ENCODE peak calls at places on chromosomes 12 and 14, in eight cellular contexts. N is astrocyte of the cerebellum, Z is omental fat pad, D is BE2C, M is cardiac fibroblast, C is fibroblast of lung, S is neural crest cell, B is nephron progenitor cell. X is an unnamed sample.

GRCh38 chr12:31819427-31819826 is 90.6 kb upstream of the AMN1 start:
- DNase-seq in S (no peak), D (no peak), M (peak; percentile 65), C (no peak), N (no peak), B (no peak), Z (no peak), X (no peak)

GRCh38 chr14:24219080-24219479 is 3.2 kb upstream of the MDP1 start:
- DNase-seq in S (no peak), B (no peak), Z (no peak), M (no peak), N (no peak), C (no peak), D (no peak), X (no peak)

GRCh38 chr12:104426926-104427546 is 29.7 kb upstream of the CHST11 start:
- DNase-seq in N (peak; percentile 24), C (peak; percentile 93), Z (no peak), B (no peak), S (no peak), D (peak; percentile 35), M (peak; percentile 58), X (peak; percentile 53)

GRCh38 chr14:36975834-36976233 is 196.6 kb downstream of the SLC25A21 start:
- DNase-seq in Z (no peak), D (no peak), B (no peak), N (no peak), S (no peak), C (no peak), M (peak; percentile 23), X (no peak)

GRCh38 chr14:53999061-53999488 is 42.5 kb upstream of the BMP4 start:
- DNase-seq in Z (no peak), N (peak; percentile 84), S (no peak), C (peak; percentile 96), B (no peak), M (peak; percentile 25), D (no peak), X (peak; percentile 94)

GRCh38 chr12:46948936-46949555 is 123.2 kb upstream of the SLC38A4 start:
- DNase-seq in D (no peak), B (no peak), C (no peak), M (no peak), S (no peak), Z (no peak), N (no peak), X (no peak)

GRCh38 chr12:123389560-123390351 is 5.8 kb downstream of the KMT5A start:
- DNase-seq in C (peak; percentile 29), B (peak; percentile 54), Z (no peak), M (peak; percentile 35), S (peak; percentile 19), N (no peak), D (peak; percentile 44), X (no peak)

GRCh38 chr12:110689601-110690430 is 901 bp upstream of the HVCN1 start:
- DNase-seq in S (no peak), N (no peak), C (peak; percentile 25), D (no peak), Z (no peak), B (no peak), M (peak; percentile 14), X (no peak)

DNA sequence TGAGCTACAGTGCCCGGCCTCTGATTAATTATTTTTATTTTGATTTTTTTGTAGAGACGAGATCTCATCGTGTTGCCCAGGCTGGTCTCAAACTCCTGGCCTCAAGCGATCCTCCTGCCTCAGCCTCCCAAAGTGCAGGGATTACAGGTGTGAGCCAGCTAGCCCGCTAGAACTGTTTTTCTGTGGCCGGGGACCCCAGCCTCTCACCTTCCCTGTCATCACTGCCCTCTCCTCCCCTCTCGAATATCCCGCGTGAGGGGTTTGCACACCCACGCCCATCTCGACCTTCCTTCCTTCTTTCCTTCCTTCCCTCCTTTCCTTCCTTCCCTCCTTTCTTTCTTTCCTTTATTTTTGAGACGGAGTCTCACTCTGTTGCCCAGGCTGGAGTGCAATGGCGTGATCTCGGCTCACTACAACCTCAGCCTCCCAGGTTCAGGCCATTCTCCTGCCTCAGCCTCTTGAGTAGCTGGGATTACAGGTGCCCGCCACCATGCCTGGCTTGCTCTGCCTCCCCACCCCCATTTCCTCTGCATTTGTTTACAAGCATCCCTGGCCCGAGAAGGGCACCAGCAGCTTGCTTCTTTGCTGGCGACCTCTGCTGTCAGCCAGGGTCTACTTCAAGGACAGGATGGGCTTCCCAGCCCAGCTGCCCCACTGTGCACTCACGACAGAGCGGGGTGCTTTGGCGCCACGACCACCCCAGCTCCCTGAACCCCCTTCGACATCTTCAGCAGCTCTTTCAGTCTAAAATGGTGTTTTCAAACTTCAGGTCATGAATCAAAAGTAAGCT is 4.3 kb upstream of the TRAF3 start:
- DNase-seq in Z (no peak), M (peak; percentile 34), N (no peak), D (peak; percentile 69), C (no peak), B (no peak), S (no peak), X (no peak)
- TF ChIP-seq CTCF in Z (no peak), M (peak; percentile 21), N (peak; percentile 32), D (peak; percentile 53), C (no peak), B (peak; percentile 35), S (peak; percentile 44), X (peak; percentile 24)

GRCh38 chr14:51552275-51552674 is 99.4 kb upstream of the FRMD6 start:
- DNase-seq in Z (no peak), M (no peak), B (no peak), D (peak; percentile 70), C (no peak), S (no peak), N (no peak), X (no peak)
- TF ChIP-seq CTCF in Z (no peak), M (peak; percentile 10), B (no peak), D (peak; percentile 61), C (no peak), S (no peak), N (no peak), X (no peak)

GRCh38 chr14:92093320-92093719 is 13.1 kb downstream of the ATXN3 start:
- DNase-seq in S (no peak), M (no peak), B (no peak), Z (no peak), C (no peak), N (no peak), D (peak; percentile 22), X (no peak)
- TF ChIP-seq CTCF in S (no peak), M (no peak), B (no peak), Z (no peak), C (no peak), N (peak; percentile 8), D (peak; percentile 26), X (peak; percentile 11)

GRCh38 chr12:54604436-54604835 is 16.0 kb upstream of the PPP1R1A start:
- DNase-seq in M (no peak), D (no peak), N (no peak), C (no peak), B (no peak), S (no peak), Z (no peak), X (no peak)

GRCh38 chr12:54603872-54604271 is 15.4 kb upstream of the PPP1R1A start:
- DNase-seq in N (no peak), C (no peak), M (no peak), S (no peak), D (no peak), Z (no peak), B (no peak), X (no peak)

GRCh38 chr12:54603173-54603814 is 14.8 kb upstream of the PPP1R1A start:
- DNase-seq in B (peak; percentile 51), M (peak; percentile 87), S (peak; percentile 55), D (peak; percentile 52), Z (no peak), C (peak; percentile 61), N (peak; percentile 41), X (peak; percentile 33)

GRCh38 chr12:54602661-54603060 is 14.2 kb upstream of the PPP1R1A start:
- DNase-seq in B (no peak), M (no peak), S (no peak), N (no peak), Z (no peak), D (no peak), C (no peak), X (no peak)

GRCh38 chr12:54601841-54602240 is 13.4 kb upstream of the PPP1R1A start:
- DNase-seq in B (no peak), Z (no peak), M (peak; percentile 41), S (no peak), N (no peak), D (no peak), C (no peak), X (no peak)
- TF ChIP-seq CTCF in B (no peak), Z (no peak), M (no peak), S (no peak), N (no peak), D (peak; percentile 10), C (no peak), X (no peak)

DNA sequence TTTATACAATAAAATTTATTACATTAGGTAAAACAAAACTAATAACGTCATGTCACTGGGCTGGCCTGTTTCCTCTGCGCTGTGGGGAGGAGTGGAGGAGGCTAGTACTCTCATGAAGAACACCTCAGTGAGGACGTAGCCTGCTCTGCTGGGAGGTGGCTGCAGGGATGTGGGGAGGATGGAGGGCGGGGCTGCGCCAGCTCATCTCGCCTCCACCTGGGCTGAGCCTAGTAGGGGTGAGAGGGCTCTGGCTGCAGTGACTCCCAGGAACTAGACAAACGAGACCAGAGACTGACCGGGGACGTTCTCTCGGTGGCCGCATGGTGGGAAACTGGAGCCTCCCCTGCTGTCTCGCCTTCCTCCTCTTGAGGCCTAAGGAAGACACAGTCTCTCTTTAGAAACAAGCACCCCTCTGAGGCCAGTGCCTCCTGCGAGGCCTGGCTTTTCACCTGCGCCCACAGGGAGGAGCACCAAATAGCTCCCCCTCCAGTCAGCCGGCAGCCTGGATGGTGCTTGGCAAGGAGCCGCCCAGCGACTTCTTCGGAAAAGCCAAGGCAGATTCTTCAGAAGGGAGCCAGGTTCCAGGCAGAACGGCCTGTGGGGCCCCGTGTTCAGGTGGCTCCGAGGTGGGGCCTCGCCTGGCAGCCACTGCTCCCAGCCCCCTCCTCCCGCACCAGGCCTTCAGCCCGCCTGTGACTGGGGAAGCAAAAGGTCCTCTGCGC is 62.4 kb downstream of the PLEKHG3 start:
- DNase-seq in B (no peak), D (no peak), Z (no peak), N (no peak), M (no peak), C (no peak), S (no peak), X (no peak)
- TF ChIP-seq CTCF in B (no peak), D (no peak), Z (no peak), N (no peak), M (no peak), C (no peak), S (no peak), X (no peak)

GRCh38 chr14:106681161-106681955 is 1155.0 kb downstream of the TMEM121 start:
- DNase-seq in Z (no peak), N (no peak), M (no peak), B (no peak), D (no peak), C (no peak), S (no peak), X (no peak)
- TF ChIP-seq CTCF in Z (no peak), N (no peak), M (no peak), B (no peak), D (peak; percentile 43), C (no peak), S (no peak), X (no peak)

DNA sequence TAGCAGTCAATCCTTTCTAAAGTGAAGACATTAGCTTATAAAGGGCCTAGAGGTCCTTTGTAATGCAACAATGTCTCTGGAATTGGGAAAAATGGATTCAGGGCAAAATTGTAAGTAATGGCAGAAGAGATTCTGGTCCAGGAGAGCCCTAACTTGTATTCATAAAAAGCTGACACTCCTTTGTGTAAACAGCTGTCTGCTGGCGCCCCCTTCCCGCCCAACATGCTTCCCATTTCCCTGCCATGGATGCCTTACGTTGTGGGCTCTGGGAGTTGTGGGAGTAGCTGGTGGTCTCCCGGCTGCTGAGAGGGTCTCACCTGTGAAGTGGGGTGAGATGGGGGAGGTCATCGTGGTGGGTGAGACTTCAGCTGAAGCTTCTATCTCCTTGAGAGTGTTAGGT is 2.3 kb downstream of the ACRBP start:
- DNase-seq in S (no peak), D (no peak), C (no peak), N (no peak), B (peak; percentile 21), M (no peak), Z (no peak), X (no peak)
- TF ChIP-seq CTCF in S (no peak), D (no peak), C (no peak), N (no peak), B (no peak), M (no peak), Z (no peak), X (peak; percentile 8)

X was measured in AG09309.